ENCODE peak calls at places on chromosomes 13 and 19, in five cellular contexts. K, R, Z, W and F are unnamed samples.

GRCh38 chr13:77919351-77920294 is 992 bp upstream of the EDNRB start:
- DNase-seq in K (no peak), R (no peak), Z (peak), W (no peak), F (peak)

GRCh38 chr13:76792680-76793334 is 93.4 kb downstream of the KCTD12 start:
- DNase-seq in K (no peak), R (no peak), Z (no peak), W (no peak), F (no peak)

GRCh38 chr13:99085139-99085845 is 107.4 kb upstream of the DOCK9 start:
- DNase-seq in K (no peak), R (no peak), Z (peak), W (peak), F (peak)

GRCh38 chr13:28747851-28748250 is 29.1 kb upstream of the SLC46A3 start:
- DNase-seq in K (no peak), R (no peak), Z (no peak), W (no peak), F (no peak)

GRCh38 chr13:105365831-105366230 is 1169.6 kb downstream of the EFNB2 start:
- DNase-seq in K (no peak), R (no peak), Z (no peak), W (no peak), F (no peak)

GRCh38 chr19:14031719-14032480 is at the start of gene IL27RA:
- DNase-seq in K (peak), R (peak), Z (peak), W (peak), F (peak)

GRCh38 chr19:55652311-55653078 is 2.3 kb upstream of the U2AF2 start:
- DNase-seq in K (no peak), R (no peak), Z (no peak), W (no peak), F (peak)

GRCh38 chr19:33580645-33581037 is 41.1 kb upstream of the CHST8 start:
- DNase-seq in K (no peak), R (no peak), Z (no peak), W (no peak), F (no peak)

GRCh38 chr13:75512253-75512652 is 25.4 kb downstream of the COMMD6 start:
- DNase-seq in K (no peak), R (peak), Z (no peak), W (no peak), F (no peak)

GRCh38 chr13:33842207-33842606 is 24.3 kb downstream of the RFC3 start:
- DNase-seq in K (no peak), R (no peak), Z (no peak), W (no peak), F (no peak)

GRCh38 chr13:98548230-98548629 is 28.7 kb downstream of the STK24 start:
- DNase-seq in K (no peak), R (no peak), Z (no peak), W (no peak), F (no peak)

GRCh38 chr19:55503447-55504251 is 15.4 kb downstream of the SSC5D start:
- DNase-seq in K (peak), R (peak), Z (peak), W (peak), F (peak)

GRCh38 chr13:25659091-25659502 is 287.3 kb downstream of the ATP8A2 start:
- DNase-seq in K (no peak), R (no peak), Z (no peak), W (no peak), F (no peak)

GRCh38 chr19:46731584-46731983 is 14.3 kb upstream of the FKRP start:
- DNase-seq in K (no peak), R (no peak), Z (no peak), W (no peak), F (no peak)

GRCh38 chr19:51020988-51021651 is 1.6 kb upstream of the KLK10 start:
- DNase-seq in K (peak), R (no peak), Z (no peak), W (peak), F (peak)

GRCh38 chr13:94968757-94969086 is 256.4 kb upstream of the SOX21 start:
- DNase-seq in K (no peak), R (no peak), Z (no peak), W (no peak), F (no peak)

GRCh38 chr13:108961542-108962125 is 332.2 kb downstream of the MYO16 start:
- DNase-seq in K (peak), R (peak), Z (no peak), W (peak), F (peak)

GRCh38 chr13:110615005-110615321 is 382 bp upstream of the NAXD start:
- DNase-seq in K (no peak), R (no peak), Z (no peak), W (no peak), F (no peak)

GRCh38 chr13:19059016-19059780 is 122.4 kb downstream of the TUBA3C start:
- DNase-seq in K (no peak), R (no peak), Z (no peak), W (no peak), F (no peak)

GRCh38 chr13:99308481-99309087 is 1.4 kb upstream of the GPR183 start:
- DNase-seq in K (no peak), R (no peak), Z (no peak), W (no peak), F (no peak)

GRCh38 chr13:45670481-45670880 is 31.6 kb upstream of the CBY2 start:
- DNase-seq in K (no peak), R (no peak), Z (no peak), W (no peak), F (no peak)

GRCh38 chr19:56567274-56568120 is at the start of gene ZNF470:
- DNase-seq in K (no peak), R (peak), Z (peak), W (peak), F (peak)

GRCh38 chr19:40695881-40696280 is 5.4 kb upstream of the NUMBL start:
- DNase-seq in K (no peak), R (no peak), Z (no peak), W (no peak), F (no peak)

GRCh38 chr13:100176781-100177389 is 88.0 kb downstream of the PCCA start:
- DNase-seq in K (no peak), R (no peak), Z (no peak), W (no peak), F (no peak)

GRCh38 chr13:93535256-93535655 is 308.6 kb downstream of the GPC6 start:
- DNase-seq in K (peak), R (no peak), Z (no peak), W (no peak), F (no peak)

GRCh38 chr19:33528404-33528803 is 6.8 kb upstream of the PEPD start:
- DNase-seq in K (no peak), R (no peak), Z (no peak), W (no peak), F (no peak)

GRCh38 chr13:93172109-93172508 is 54.5 kb upstream of the GPC6 start:
- DNase-seq in K (peak), R (no peak), Z (no peak), W (no peak), F (peak)

GRCh38 chr19:54169149-54169731 is 3.7 kb downstream of the TMC4 start:
- DNase-seq in K (no peak), R (no peak), Z (no peak), W (no peak), F (peak)

GRCh38 chr19:54164369-54165068 is 5.0 kb upstream of the LENG1 start:
- DNase-seq in K (no peak), R (no peak), Z (peak), W (peak), F (peak)

GRCh38 chr19:54165222-54165621 is 5.7 kb upstream of the LENG1 start:
- DNase-seq in K (no peak), R (no peak), Z (no peak), W (no peak), F (peak)

GRCh38 chr19:54172413-54172763 is 572 bp downstream of the TMC4 start:
- DNase-seq in K (no peak), R (no peak), Z (no peak), W (no peak), F (no peak)

DNA sequence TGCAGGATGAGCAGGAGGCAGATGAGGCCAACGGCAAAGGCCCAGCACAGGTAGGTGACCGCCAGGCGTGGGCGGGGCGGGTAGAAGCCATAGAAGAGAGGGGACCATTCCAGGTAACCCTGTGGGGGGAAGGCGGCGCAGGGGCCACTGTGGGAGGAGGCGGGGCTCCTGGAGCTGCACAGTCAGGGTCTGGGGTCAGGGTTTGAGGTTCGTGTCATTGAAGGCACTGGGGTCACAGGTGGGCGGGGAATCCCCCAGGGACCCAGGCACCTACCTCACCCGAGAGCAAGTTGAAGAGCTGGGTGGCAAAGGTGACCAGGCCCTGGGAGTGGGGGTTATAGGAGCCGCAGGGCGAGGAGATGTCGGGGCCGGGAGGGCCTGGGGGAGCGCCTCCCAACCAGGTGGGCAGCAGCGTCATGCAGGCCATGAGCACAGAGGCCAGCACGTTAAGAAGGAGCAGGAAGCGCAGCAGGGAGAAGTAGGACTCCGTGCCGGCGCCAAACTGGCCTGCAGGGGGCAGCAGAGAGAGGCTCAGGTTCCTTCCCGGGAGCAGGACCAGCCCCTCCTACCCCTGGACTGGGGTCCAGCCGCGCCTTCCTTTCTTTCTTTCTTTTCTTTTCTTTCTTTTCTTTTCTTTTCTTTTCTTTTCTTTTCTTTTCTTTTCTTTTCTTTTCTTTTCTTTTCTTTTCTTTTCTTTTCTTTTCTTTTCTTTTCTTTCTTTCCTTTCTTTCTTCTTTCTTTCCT is 4.6 kb downstream of the TMC4 start:
- DNase-seq in K (peak), R (no peak), Z (peak), W (peak), F (peak)
- TF ChIP-seq POLR2AphosphoS5 in K (no peak), R (no peak), Z (no peak), W (no peak), F (no peak)

DNA sequence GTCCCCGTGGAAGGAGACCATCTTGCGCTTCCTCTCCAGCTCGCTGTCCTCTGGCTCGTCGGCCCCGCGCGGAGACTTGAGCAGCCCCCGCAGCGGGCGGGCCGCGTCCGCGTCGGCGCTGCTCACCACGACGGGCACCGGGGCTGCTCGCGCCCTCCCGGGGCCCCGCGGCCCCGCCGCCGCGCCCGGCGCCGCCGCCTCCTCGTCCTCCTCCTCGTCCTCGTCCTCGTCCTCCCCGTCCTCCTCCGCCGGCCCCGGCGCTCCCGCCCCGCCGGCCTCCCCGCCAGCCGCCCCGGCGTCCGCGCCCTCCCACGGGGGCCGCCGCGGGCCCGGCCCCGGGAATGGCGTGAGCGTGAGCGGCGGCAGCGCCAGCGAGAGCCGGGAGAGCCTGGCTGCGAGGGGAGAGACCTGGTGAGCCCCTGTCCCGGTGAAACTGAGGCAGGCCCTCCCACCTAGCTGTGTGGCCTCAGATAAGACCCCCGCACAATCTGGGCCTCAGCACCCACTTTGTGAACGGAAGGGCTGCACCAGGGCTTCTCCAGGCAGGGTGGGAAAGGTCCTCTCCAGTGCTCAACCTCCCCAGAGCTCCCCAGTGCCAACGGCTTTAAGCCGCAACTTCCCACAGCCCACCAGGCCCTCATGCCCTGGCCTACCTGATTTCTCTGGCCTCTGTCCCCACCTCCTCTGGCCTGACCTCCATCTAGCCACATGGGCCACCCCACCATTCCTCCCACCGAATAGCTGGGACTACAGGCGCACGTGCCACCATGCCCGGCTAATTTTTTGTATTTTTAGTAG is 17.7 kb downstream of the LMTK3 start:
- DNase-seq in K (no peak), R (no peak), Z (no peak), W (peak), F (peak)
- H3K4me3 ChIP-seq in K (no peak), R (peak), Z (peak), W (peak), F (peak)

DNA sequence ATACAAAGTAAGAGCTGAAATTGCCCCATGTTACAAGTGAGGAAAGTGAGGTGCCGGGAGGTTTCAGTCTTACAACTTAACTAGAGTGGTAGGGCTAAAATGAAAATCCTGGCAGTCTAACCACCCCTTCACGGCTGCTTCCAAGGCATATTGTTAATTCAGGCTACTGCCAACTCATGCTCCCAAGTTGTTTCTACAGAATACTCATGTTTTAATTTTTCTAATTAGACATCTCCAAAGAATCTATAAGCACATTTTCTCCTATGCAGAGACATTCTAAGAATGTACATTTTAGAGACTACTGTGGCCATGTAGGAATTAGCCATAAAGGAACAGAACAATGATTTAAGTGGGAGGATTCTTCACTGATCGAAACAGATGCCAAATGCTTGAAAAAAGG is 7.0 kb upstream of the TSC22D1 start:
- DNase-seq in K (no peak), R (no peak), Z (no peak), W (no peak), F (no peak)
- TF ChIP-seq CREB1 in K (no peak), R (no peak), Z (no peak), W (no peak), F (no peak)

GRCh38 chr19:52187407-52187806 is 2.4 kb upstream of the PPP2R1A start:
- DNase-seq in K (no peak), R (no peak), Z (no peak), W (no peak), F (no peak)

GRCh38 chr19:52190679-52191293 is 934 bp downstream of the PPP2R1A start:
- DNase-seq in K (no peak), R (no peak), Z (peak), W (no peak), F (peak)

GRCh38 chr19:52189745-52190678 is at the start of gene PPP2R1A:
- DNase-seq in K (peak), R (peak), Z (peak), W (peak), F (peak)

GRCh38 chr19:52191374-52191773 is 1.5 kb downstream of the PPP2R1A start:
- DNase-seq in K (no peak), R (no peak), Z (no peak), W (no peak), F (no peak)

DNA sequence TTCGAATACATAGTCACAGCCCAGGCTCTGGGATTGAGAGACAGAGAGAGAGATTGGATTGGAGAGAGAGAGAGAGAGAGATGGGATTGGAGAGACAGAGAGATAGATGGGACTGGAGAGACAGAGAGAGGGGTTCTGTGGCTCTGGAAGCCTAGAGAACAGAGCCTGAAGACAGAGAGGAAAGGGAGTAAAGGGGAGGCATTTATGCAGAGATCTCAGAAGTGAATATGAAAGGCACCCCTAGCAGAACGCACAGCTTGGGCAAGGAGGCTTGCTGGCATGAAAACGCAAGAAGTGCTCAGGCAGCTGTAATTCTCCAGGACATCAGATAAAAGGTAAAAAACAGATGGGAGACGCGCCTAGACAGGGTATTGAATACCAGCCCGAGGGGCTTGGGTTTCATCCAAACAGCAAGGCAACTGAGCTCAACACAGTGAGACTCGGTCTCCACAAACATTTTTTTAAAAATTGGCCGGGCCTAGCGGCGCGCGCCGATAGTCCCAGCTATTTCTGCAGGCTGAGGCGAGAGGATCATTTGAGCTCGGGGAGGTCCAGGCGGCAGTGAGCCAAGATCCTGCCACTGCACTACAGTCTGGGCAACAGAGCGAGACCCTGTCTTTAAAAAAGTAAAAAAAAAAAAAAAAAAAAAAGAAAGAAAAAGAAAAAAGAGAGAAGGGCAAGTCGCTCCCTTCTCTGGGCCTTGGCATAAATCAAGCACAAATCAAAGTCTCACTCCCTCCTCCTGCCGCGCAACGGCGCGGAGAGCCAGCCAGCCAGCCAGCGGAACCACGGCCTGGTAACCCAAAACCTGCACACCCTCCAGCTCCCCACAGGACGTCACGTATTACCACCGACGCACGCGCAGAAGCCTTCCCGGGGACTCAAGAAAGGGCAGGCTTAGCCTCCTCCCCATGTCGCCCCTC is 769 bp upstream of the PPP2R1A start:
- DNase-seq in K (no peak), R (no peak), Z (peak), W (peak), F (peak)
- TF ChIP-seq POLR2AphosphoS5 in K (peak), R (peak), Z (peak), W (no peak), F (peak)

DNA sequence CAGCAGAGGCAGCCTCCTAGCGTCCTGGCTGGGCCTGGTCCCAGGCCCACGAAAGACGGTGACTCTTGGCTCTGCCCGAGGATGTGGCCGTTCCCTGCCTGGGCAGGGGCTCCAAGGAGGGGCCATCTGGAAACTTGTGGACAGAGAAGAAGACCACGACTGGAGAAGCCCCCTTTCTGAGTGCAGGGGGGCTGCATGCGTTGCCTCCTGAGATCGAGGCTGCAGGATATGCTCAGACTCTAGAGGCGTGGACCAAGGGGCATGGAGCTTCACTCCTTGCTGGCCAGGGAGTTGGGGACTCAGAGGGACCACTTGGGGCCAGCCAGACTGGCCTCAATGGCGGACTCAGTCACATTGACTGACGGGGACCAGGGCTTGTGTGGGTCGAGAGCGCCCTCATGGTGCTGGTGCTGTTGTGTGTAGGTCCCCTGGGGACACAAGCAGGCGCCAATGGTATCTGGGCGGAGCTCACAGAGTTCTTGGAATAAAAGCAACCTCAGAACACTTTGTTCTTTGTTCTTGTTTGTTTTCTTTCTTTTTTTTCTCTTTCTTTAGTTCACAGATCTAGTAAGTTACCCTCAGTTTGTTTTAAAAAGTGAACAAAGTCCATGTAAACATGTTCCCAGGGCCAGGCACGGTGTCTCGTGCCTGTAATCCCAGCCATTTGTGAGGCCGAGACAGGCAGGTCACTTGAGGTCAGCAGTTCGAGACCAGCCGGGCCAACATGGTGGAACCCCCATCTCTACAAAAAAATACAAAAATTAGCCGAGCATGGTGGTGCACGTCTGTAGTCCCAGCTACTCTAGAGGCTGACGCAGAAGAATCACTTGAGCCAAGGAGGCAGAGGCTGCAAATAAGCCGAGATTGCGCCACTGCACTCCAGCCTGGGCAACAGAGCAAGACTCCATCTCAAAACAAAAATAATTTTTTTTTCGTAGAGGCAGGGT is 10.2 kb downstream of the ANGPTL4 start:
- DNase-seq in K (peak), R (no peak), Z (no peak), W (peak), F (no peak)
- H3K4me3 ChIP-seq in K (no peak), R (no peak), Z (no peak), W (no peak), F (no peak)

GRCh38 chr19:23974941-23975340 is 60.3 kb downstream of the ZNF726 start:
- DNase-seq in K (no peak), R (no peak), Z (no peak), W (no peak), F (no peak)

GRCh38 chr19:23972161-23972560 is 57.5 kb downstream of the ZNF726 start:
- DNase-seq in K (no peak), R (no peak), Z (no peak), W (no peak), F (no peak)

DNA sequence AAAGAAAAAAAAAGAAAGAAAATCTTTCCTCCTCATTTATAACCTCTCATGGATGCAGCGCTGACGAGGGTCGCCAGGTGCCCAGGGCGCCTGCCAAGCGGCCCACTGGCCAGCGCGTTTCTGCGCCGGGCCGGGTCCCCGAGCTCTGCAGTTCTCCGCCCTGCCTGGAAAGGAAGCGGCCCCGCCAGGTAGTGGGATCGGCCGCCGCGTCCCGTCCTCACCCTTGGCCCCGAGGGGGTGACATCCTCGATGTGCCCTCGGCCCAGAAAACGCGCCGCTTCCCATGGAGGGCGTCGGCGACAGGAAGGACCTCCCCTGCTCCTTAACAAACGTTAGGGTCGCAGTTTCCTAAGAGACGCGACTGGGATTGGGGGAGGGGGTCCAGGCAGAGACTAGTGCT is 56.9 kb downstream of the ZNF726 start:
- DNase-seq in K (no peak), R (no peak), Z (no peak), W (no peak), F (no peak)
- TF ChIP-seq CREB1 in K (no peak), R (no peak), Z (no peak), W (no peak), F (no peak)